ENCODE peak calls at places on chromosomes 5 and 9, in six cellular contexts. R is epithelial cell of prostate, J is left lung, B is dorsolateral prefrontal cortex, X is endothelial cell of umbilical vein, F is psoas muscle. V is an unnamed sample.
A peak's percentile ranks its signal among the peaks of the same experiment; 100 is the strongest.

GRCh38 chr9:135126480-135127187 is 39.2 kb downstream of the OLFM1 start:
- DNase-seq in R (peak; percentile 3), F (peak; percentile 94), X (no peak), J (peak; percentile 60), B (no peak), V (no peak)

GRCh38 chr9:88539246-88539645 is 4.3 kb downstream of the NXNL2 start:
- DNase-seq in X (no peak), J (no peak), B (no peak), R (no peak), F (no peak), V (no peak)

GRCh38 chr9:35816708-35817107 is 1.9 kb upstream of the HINT2 start:
- DNase-seq in R (no peak), B (no peak), J (no peak), X (no peak), F (no peak), V (no peak)

GRCh38 chr9:16869961-16870605 is 387 bp downstream of the BNC2 start:
- DNase-seq in J (no peak), F (no peak), R (no peak), B (no peak), X (peak; percentile 11), V (no peak)

GRCh38 chr9:81369136-81369535 is 320.2 kb downstream of the TLE1 start:
- DNase-seq in F (no peak), B (no peak), J (no peak), R (no peak), X (no peak), V (no peak)

GRCh38 chr5:75050415-75050814 is 1.9 kb downstream of the GCNT4 start:
- DNase-seq in X (peak; percentile 3), B (no peak), F (no peak), R (no peak), J (no peak), V (no peak)

GRCh38 chr5:40906351-40906751 is 2.9 kb upstream of the C7 start:
- DNase-seq in B (no peak), X (no peak), J (no peak), F (no peak), R (no peak), V (no peak)

GRCh38 chr5:150486402-150487198 is 21.3 kb upstream of the NDST1 start:
- DNase-seq in J (peak; percentile 88), R (no peak), X (peak; percentile 66), B (no peak), F (peak; percentile 67), V (peak; percentile 52)

GRCh38 chr9:106954562-106954961 is 91.6 kb downstream of the ZNF462 start:
- DNase-seq in J (no peak), B (no peak), F (no peak), X (no peak), R (peak; percentile 29), V (no peak)

GRCh38 chr9:127767909-127768331 is 10.5 kb downstream of the SH2D3C start:
- DNase-seq in F (no peak), B (no peak), R (no peak), X (peak; percentile 91), J (no peak), V (no peak)

GRCh38 chr5:136330353-136330913 is 34.9 kb downstream of the TRPC7 start:
- DNase-seq in X (no peak), B (no peak), R (no peak), J (no peak), F (no peak), V (no peak)

GRCh38 chr5:172951381-172952033 is 7.7 kb upstream of the RPL26L1 start:
- DNase-seq in R (no peak), B (no peak), X (no peak), J (no peak), F (no peak), V (no peak)

GRCh38 chr9:71719585-71719984 is 48.7 kb downstream of the CEMIP2 start:
- DNase-seq in J (no peak), X (no peak), F (no peak), R (no peak), B (no peak), V (peak; percentile 83)

GRCh38 chr5:110351451-110351850 is 375.0 kb downstream of the TMEM232 start:
- DNase-seq in R (no peak), F (no peak), X (no peak), J (no peak), B (no peak), V (no peak)

GRCh38 chr9:12708562-12709298 is 15.5 kb downstream of the TYRP1 start:
- DNase-seq in B (no peak), X (peak; percentile 85), J (no peak), R (peak; percentile 67), F (no peak), V (no peak)

GRCh38 chr9:110669439-110669838 is 848 bp downstream of the MUSK start:
- DNase-seq in R (no peak), B (no peak), F (no peak), J (no peak), X (peak; percentile 29), V (no peak)

GRCh38 chr9:35603506-35603985 is 1.5 kb upstream of the TESK1 start:
- DNase-seq in F (peak; percentile 90), X (no peak), J (no peak), B (no peak), R (no peak), V (no peak)

GRCh38 chr5:112915831-112916230 is 6.2 kb downstream of the REEP5 start:
- DNase-seq in J (no peak), B (no peak), X (no peak), F (no peak), R (no peak), V (no peak)

GRCh38 chr9:108234811-108235210 is 621.0 kb downstream of the ACTL7B start:
- DNase-seq in J (no peak), B (no peak), X (no peak), F (no peak), R (no peak), V (no peak)

GRCh38 chr9:7246917-7247538 is 489.3 kb downstream of the KDM4C start:
- DNase-seq in R (no peak), F (no peak), X (no peak), B (no peak), J (no peak), V (no peak)

GRCh38 chr5:54217826-54218503 is 92.4 kb downstream of the ARL15 start:
- DNase-seq in B (no peak), R (no peak), F (no peak), X (peak; percentile 78), J (no peak), V (peak; percentile 1)

GRCh38 chr9:101738566-101739183 is at the start of gene GRIN3A:
- DNase-seq in J (peak; percentile 61), X (no peak), F (peak; percentile 48), B (no peak), R (no peak), V (peak; percentile 4)

GRCh38 chr5:157464518-157465171 is 4.6 kb downstream of the NIPAL4 start:
- DNase-seq in J (no peak), R (peak; percentile 95), F (no peak), B (no peak), X (no peak), V (no peak)

GRCh38 chr5:52964138-52964537 is 25.0 kb upstream of the ITGA2 start:
- DNase-seq in J (no peak), F (no peak), B (no peak), R (no peak), X (no peak), V (no peak)

GRCh38 chr9:74865177-74865576 is 22.5 kb downstream of the TRPM6 start:
- DNase-seq in B (no peak), J (no peak), F (no peak), R (no peak), X (no peak), V (no peak)

GRCh38 chr5:155700333-155700732 is 626.6 kb upstream of the SGCD start:
- DNase-seq in B (no peak), R (no peak), J (no peak), F (no peak), X (no peak), V (no peak)

GRCh38 chr9:114408646-114409045 is 20.9 kb upstream of the AKNA start:
- DNase-seq in J (no peak), R (no peak), F (no peak), B (no peak), X (no peak), V (no peak)

GRCh38 chr9:19999491-20000057 is 210.7 kb upstream of the SLC24A2 start:
- DNase-seq in X (peak; percentile 76), B (no peak), R (peak; percentile 81), J (no peak), F (no peak), V (no peak)

DNA sequence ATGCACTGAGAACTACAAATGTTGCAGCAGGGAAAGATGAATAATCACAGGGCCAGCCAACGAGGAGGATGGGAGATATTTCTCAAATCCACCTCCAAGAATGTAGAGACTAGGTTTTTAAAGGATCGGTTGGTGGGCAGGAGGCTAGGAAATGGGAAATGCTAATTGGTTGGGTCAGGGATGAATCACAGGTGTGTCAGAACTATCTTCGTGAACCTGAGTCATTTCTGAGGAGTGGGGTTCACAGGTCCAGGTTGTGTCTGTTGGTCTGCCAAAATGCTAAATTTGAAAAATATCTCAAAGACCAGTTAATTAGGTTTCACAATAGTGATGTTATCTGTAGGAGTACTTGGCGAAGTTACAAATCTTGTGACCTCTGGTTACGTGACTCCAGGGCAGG is 2.6 kb upstream of the PLAA start:
- DNase-seq in F (no peak), B (no peak), J (no peak), R (no peak), X (no peak), V (no peak)
- H3K27ac ChIP-seq in F (no peak overlapping the region), B (no peak overlapping the region), J (no peak overlapping the region), R (no peak overlapping the region), X (no peak overlapping the region), V (no peak overlapping the region)

DNA sequence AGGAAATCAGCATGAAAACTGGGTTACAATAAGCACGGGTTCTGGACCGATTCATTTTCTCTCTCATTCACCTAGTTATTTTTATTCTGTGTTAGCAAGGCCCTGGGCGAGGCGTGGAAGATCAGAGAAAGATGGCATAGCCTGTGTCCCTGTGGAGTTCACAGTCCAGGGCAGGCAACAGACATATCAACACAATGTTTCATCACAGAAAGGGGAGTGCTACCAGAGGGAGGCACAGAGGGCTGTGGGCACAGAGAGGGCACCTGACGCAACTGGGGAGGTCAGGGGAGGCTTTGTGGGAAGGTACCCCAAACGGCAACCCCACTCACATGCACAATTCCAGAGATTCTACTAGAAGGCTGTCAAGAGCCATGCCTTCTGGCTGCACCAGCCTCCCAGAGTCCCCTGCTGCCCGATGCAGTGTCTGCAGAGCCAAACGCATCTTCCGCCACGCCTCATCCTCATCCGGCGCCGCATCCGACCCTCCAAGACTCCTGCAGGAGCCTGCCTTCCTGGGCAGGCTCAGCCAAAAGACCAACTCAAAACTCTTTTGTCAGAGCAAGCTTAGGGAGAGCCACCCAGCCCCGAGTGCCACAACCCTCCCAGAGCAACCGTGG is 1.4 kb downstream of the FAM193B start:
- DNase-seq in X (no peak), R (no peak), B (no peak), F (no peak), J (no peak), V (no peak)
- H3K27ac ChIP-seq in X (no peak overlapping the region), R (peak overlapping the region; percentile 75), B (peak overlapping the region; percentile 80), F (peak overlapping the region; percentile 85), J (peak overlapping the region; percentile 69), V (no peak overlapping the region)

GRCh38 chr9:129225201-129225778 is 47.2 kb upstream of the IER5L start:
- DNase-seq in R (no peak), F (peak; percentile 11), B (no peak), X (no peak), J (peak; percentile 34), V (no peak)
- H3K27ac ChIP-seq in R (no peak overlapping the region), F (peak overlapping the region; percentile 30), B (peak overlapping the region; percentile 80), X (peak overlapping the region; percentile 14), J (peak overlapping the region; percentile 13), V (peak overlapping the region; percentile 30)

DNA sequence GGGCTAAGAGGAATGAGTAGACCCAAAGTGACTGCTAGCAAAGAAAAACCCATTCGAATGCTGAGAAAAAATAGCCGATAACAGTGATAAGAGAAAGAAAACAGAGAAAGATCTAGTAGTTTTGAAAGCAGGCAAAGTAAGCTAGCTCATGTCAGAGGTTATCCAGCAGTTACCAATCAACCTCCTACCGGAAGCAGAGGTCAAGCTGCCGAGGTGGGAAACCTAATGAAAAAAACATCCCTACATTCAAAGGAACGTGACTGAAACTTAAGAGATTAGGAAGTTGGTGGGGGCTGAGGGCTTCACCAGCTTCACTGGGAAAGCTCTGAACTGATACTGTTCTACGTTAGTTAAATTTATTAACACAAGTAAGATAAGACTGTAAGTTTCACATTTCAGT is 32.6 kb downstream of the SSBP2 start:
- DNase-seq in F (no peak), X (peak; percentile 85), R (no peak), B (no peak), J (no peak), V (no peak)
- H3K27ac ChIP-seq in F (no peak overlapping the region), X (peak overlapping the region; percentile 3), R (no peak overlapping the region), B (no peak overlapping the region), J (no peak overlapping the region), V (no peak overlapping the region)

V was measured in caudate nucleus.